ENCODE peak calls at places on chromosomes 2 and 18, in ten cellular contexts. J is MM.1S, D is GM12878, G is Karpas-422, I is mammary epithelial cell, F is K562, H is IMR-90, V is SK-N-SH, O is PC-3, Z is HCT116. T is an unnamed sample.

GRCh38 chr2:146312899-146313298 is 1531.9 kb upstream of the ACVR2A start:
- DNase-seq in Z (no peak), V (no peak), H (peak), F (no peak), D (no peak), G (no peak), I (no peak), O (peak), J (peak), T (no peak)

GRCh38 chr2:79940366-79940765 is 364.2 kb downstream of the LRRTM1 start:
- DNase-seq in Z (no peak), J (no peak), I (no peak), G (no peak), F (no peak), H (no peak), D (no peak), V (no peak), O (no peak), T (no peak)

GRCh38 chr2:180366481-180366880 is 359.4 kb upstream of the CWC22 start:
- DNase-seq in Z (no peak), H (no peak), D (no peak), I (no peak), J (no peak), O (no peak), F (no peak), G (no peak), V (no peak), T (no peak)

GRCh38 chr2:186852508-186852907 is 3.5 kb upstream of the ZSWIM2 start:
- DNase-seq in F (no peak), D (no peak), O (no peak), J (no peak), Z (no peak), I (no peak), V (no peak), H (no peak), G (no peak), T (no peak)

GRCh38 chr2:131034122-131035051 is 58.9 kb downstream of the FAM168B start:
- DNase-seq in G (no peak), I (peak), F (no peak), Z (no peak), H (peak), O (no peak), D (no peak), J (no peak), V (peak), T (no peak)

GRCh38 chr18:45341454-45341853 is 273.8 kb upstream of the SLC14A2 start:
- DNase-seq in J (no peak), O (no peak), I (no peak), Z (no peak), F (no peak), D (no peak), V (no peak), G (no peak), H (no peak), T (no peak)

GRCh38 chr18:39600894-39601293 is 2035.3 kb upstream of the CELF4 start:
- DNase-seq in G (no peak), F (no peak), D (no peak), V (no peak), J (no peak), H (no peak), Z (no peak), O (no peak), I (no peak), T (no peak)

GRCh38 chr2:214322662-214323061 is 88.2 kb upstream of the VWC2L start:
- DNase-seq in Z (no peak), O (peak), G (no peak), I (peak), J (no peak), V (no peak), H (peak), D (no peak), F (no peak), T (no peak)

GRCh38 chr2:172226244-172227061 is 123.8 kb upstream of the DLX2 start:
- DNase-seq in I (peak), J (no peak), F (peak), V (no peak), H (no peak), G (peak), Z (no peak), O (peak), D (no peak), T (no peak)

GRCh38 chr18:31658670-31659573 is 25.5 kb downstream of the B4GALT6 start:
- DNase-seq in J (peak), Z (no peak), D (peak), H (no peak), G (peak), I (no peak), V (no peak), F (no peak), O (peak), T (no peak)

GRCh38 chr2:11938196-11938595 is 191.8 kb downstream of the LPIN1 start:
- DNase-seq in G (no peak), J (no peak), V (no peak), H (peak), I (peak), O (no peak), Z (no peak), D (no peak), F (no peak), T (peak)

GRCh38 chr2:39696072-39696471 is 30.4 kb downstream of the TMEM178A start:
- DNase-seq in I (peak), J (no peak), H (peak), D (no peak), F (no peak), V (no peak), O (no peak), G (no peak), Z (no peak), T (no peak)

GRCh38 chr2:232325324-232326273 is 53.0 kb upstream of the ALPP start:
- DNase-seq in V (peak), Z (no peak), H (peak), F (peak), J (no peak), D (no peak), O (peak), G (peak), I (no peak), T (no peak)

GRCh38 chr2:229901819-229902218 is 20.0 kb downstream of the TRIP12 start:
- DNase-seq in H (peak), I (peak), G (no peak), Z (peak), O (peak), D (no peak), V (peak), J (no peak), F (peak), T (no peak)

GRCh38 chr18:77068321-77068841 is 64.2 kb downstream of the MBP start:
- DNase-seq in D (peak), G (no peak), V (no peak), H (peak), I (peak), Z (no peak), O (peak), J (no peak), F (no peak), T (no peak)

GRCh38 chr2:226913641-226914040 is 77.8 kb downstream of the RHBDD1 start:
- DNase-seq in G (no peak), H (no peak), I (no peak), Z (no peak), D (no peak), V (no peak), O (no peak), F (no peak), J (no peak), T (no peak)

GRCh38 chr18:59718108-59719057 is 21.2 kb upstream of the CCBE1 start:
- DNase-seq in H (peak), J (no peak), D (no peak), V (peak), F (no peak), Z (no peak), O (peak), G (no peak), I (peak), T (peak)

GRCh38 chr18:72207280-72207679 is 336.9 kb downstream of the CBLN2 start:
- DNase-seq in F (no peak), I (no peak), V (peak), D (no peak), J (no peak), Z (no peak), G (no peak), O (no peak), H (no peak), T (no peak)

GRCh38 chr18:67269206-67269605 is 247.3 kb downstream of the DSEL start:
- DNase-seq in I (no peak), V (no peak), D (no peak), J (no peak), H (no peak), F (no peak), Z (no peak), O (no peak), G (no peak), T (no peak)

GRCh38 chr18:7021994-7022840 is 95.4 kb downstream of the LAMA1 start:
- DNase-seq in V (peak), F (peak), G (peak), O (peak), H (peak), J (peak), I (peak), Z (peak), D (no peak), T (peak)

GRCh38 chr2:67797801-67798535 is 264.8 kb downstream of the C1D start:
- DNase-seq in F (no peak), J (no peak), H (peak), G (peak), I (peak), V (no peak), D (no peak), O (peak), Z (no peak), T (no peak)

GRCh38 chr2:134429886-134430285 is 176.0 kb downstream of the MGAT5 start:
- DNase-seq in H (no peak), D (no peak), I (no peak), G (no peak), F (no peak), J (no peak), Z (no peak), O (no peak), V (no peak), T (no peak)

GRCh38 chr2:32064021-32064678 is 794 bp downstream of the SPAST start:
- DNase-seq in I (peak), H (no peak), Z (no peak), G (peak), F (peak), J (peak), O (no peak), D (no peak), V (peak), T (no peak)

GRCh38 chr2:39484620-39485495 is 47.8 kb upstream of the MAP4K3 start:
- DNase-seq in I (no peak), O (no peak), H (no peak), F (no peak), V (peak), D (no peak), Z (no peak), G (no peak), J (no peak), T (no peak)

GRCh38 chr2:121862286-121862685 is 106.8 kb downstream of the TSN start:
- DNase-seq in D (no peak), F (no peak), Z (no peak), O (no peak), J (no peak), H (no peak), V (no peak), G (no peak), I (no peak), T (no peak)

GRCh38 chr18:77096936-77097886 is 35.4 kb downstream of the MBP start:
- DNase-seq in D (no peak), I (no peak), J (no peak), O (no peak), V (no peak), F (no peak), Z (no peak), H (no peak), G (no peak), T (no peak)

GRCh38 chr2:2890901-2891300 is 486.7 kb downstream of the EIPR1 start:
- DNase-seq in G (no peak), V (no peak), F (no peak), H (no peak), I (no peak), D (no peak), O (no peak), Z (no peak), J (no peak), T (no peak)

GRCh38 chr18:60936101-60936500 is 397.1 kb upstream of the CDH20 start:
- DNase-seq in G (no peak), Z (no peak), F (no peak), J (no peak), O (no peak), D (no peak), H (no peak), I (no peak), V (no peak), T (no peak)

GRCh38 chr2:240245706-240246105 is 105.2 kb upstream of the OTOS start:
- DNase-seq in V (no peak), O (no peak), D (no peak), F (no peak), Z (no peak), J (no peak), G (no peak), H (peak), I (no peak), T (no peak)

GRCh38 chr18:79857082-79857661 is 59.4 kb downstream of the KCNG2 start:
- DNase-seq in J (no peak), Z (no peak), V (peak), I (peak), G (no peak), O (no peak), H (peak), D (no peak), F (no peak), T (no peak)

GRCh38 chr2:24832526-24832925 is 39.3 kb downstream of the CENPO start:
- DNase-seq in Z (no peak), D (no peak), F (no peak), V (no peak), I (no peak), O (no peak), H (no peak), G (no peak), J (no peak), T (no peak)

GRCh38 chr2:105575626-105576025 is 169.1 kb upstream of the NCK2 start:
- DNase-seq in F (no peak), V (no peak), D (no peak), Z (no peak), J (peak), O (no peak), I (no peak), G (no peak), H (no peak), T (no peak)
- H2AFZ ChIP-seq in F (no peak), V (no peak), D (no peak), Z (no peak), J (peak), O (peak), I (peak), G (no peak), H (no peak), T (peak)

DNA sequence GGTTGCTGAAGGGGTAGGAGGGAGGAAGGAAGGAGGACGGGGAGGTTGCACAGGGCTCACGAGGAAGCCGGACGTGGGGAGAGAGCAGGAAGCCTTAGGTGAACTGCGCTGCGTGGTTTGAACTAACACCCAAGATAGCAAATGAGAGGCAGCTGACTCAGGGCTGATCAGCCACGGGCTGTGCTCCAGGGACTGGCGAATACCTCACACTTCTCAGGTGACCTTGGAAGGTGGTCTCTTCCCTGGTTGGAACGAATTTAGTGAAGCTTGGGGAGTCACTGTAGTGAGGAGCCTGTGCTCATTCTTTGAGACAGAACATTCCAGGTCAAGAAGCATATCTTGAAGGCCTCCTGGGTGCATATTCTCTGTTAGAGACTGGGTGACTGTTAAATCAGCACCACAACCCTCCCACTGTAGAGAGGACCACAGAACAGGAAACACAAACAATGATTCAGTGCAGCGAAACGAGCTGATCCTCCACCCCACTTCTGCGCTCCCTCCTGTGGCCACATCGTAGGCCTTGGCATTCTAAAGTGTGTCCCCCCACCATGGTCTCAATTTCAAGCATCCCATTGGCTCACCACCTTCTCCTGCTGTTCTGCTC is 33.8 kb downstream of the TOGARAM2 start:
- DNase-seq in H (peak), Z (no peak), I (peak), V (no peak), G (no peak), O (peak), F (no peak), D (no peak), J (no peak), T (no peak)
- H3K4me2 ChIP-seq in H (no peak), Z (no peak), I (no peak), V (no peak), G (no peak), O (peak), F (no peak), D (peak), J (no peak), T (no peak)

GRCh38 chr2:72415781-72416180 is 268.1 kb upstream of the CYP26B1 start:
- DNase-seq in I (no peak), O (no peak), V (no peak), Z (no peak), J (no peak), F (no peak), D (no peak), G (no peak), H (no peak), T (no peak)

GRCh38 chr2:72412214-72412613 is 264.6 kb upstream of the CYP26B1 start:
- DNase-seq in F (no peak), J (no peak), Z (no peak), H (no peak), I (no peak), V (no peak), O (peak), D (no peak), G (no peak), T (no peak)

GRCh38 chr2:72415256-72415655 is 267.6 kb upstream of the CYP26B1 start:
- DNase-seq in D (no peak), G (no peak), F (no peak), J (no peak), H (peak), I (peak), O (peak), Z (no peak), V (peak), T (no peak)

DNA sequence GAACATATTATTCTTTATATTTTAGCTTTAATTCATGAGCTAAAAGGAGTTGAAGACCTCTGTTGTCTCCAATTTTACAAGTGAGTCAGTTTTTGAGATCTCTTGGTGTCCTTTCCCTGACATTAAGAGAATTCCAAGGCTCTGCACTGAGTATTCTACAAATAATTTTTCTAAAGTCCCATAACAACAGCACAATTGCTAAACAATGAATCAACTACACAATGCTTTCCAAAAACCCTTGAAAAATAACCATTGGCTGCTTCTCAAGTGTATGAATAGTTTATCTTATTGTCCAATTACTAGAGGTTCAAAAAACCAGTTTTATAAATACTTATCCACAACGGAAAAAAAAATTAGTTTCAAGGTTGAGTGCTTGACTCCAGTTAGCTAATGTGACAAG is 266.4 kb upstream of the CYP26B1 start:
- DNase-seq in O (no peak), V (no peak), H (no peak), F (no peak), J (no peak), Z (no peak), G (no peak), I (no peak), D (no peak), T (no peak)
- H3K9ac ChIP-seq in O (no peak), V (no peak), H (no peak), F (no peak), J (no peak), Z (no peak), G (no peak), I (no peak), D (no peak), T (no peak)

GRCh38 chr2:198973181-198973580 is 484.6 kb downstream of the SATB2 start:
- DNase-seq in H (no peak), I (no peak), G (no peak), O (no peak), V (peak), J (peak), Z (no peak), F (no peak), D (no peak), T (no peak)
- H2AFZ ChIP-seq in H (no peak), I (no peak), G (no peak), O (no peak), V (no peak), J (no peak), Z (no peak), F (no peak), D (no peak), T (no peak)

GRCh38 chr2:153109793-153110192 is 368.8 kb downstream of the RPRM start:
- DNase-seq in O (no peak), G (no peak), J (no peak), Z (no peak), D (no peak), I (no peak), F (no peak), H (no peak), V (no peak), T (no peak)

GRCh38 chr2:153110477-153110876 is 368.1 kb downstream of the RPRM start:
- DNase-seq in O (no peak), G (no peak), D (no peak), H (no peak), V (no peak), J (no peak), F (no peak), I (no peak), Z (no peak), T (no peak)

GRCh38 chr2:153105829-153106578 is 372.6 kb downstream of the RPRM start:
- DNase-seq in V (no peak), J (no peak), Z (no peak), F (no peak), O (no peak), G (no peak), D (no peak), I (peak), H (no peak), T (no peak)

GRCh38 chr2:153101187-153101586 is 377.4 kb downstream of the RPRM start:
- DNase-seq in G (no peak), O (no peak), Z (no peak), I (no peak), V (no peak), H (no peak), D (no peak), F (no peak), J (no peak), T (no peak)

GRCh38 chr2:153106802-153107477 is 371.6 kb downstream of the RPRM start:
- DNase-seq in O (no peak), H (no peak), I (no peak), Z (no peak), V (no peak), F (no peak), J (peak), G (no peak), D (peak), T (no peak)
- H3K4me2 ChIP-seq in O (peak), H (no peak), I (no peak), Z (no peak), V (peak), F (no peak), J (peak), G (no peak), D (peak), T (no peak)